ENCODE peak calls at places on chromosomes 11 and 22, in six cellular contexts. B, O, U, Z, I and N are unnamed samples.

GRCh38 chr22:22358686-22359085 is 114.1 kb downstream of the VPREB1 start:
- DNase-seq in B (no peak), O (no peak), U (no peak), Z (no peak), I (no peak), N (no peak)

GRCh38 chr11:86940122-86940777 is 14.9 kb downstream of the FZD4 start:
- DNase-seq in B (no peak), O (peak; percentile 39), U (peak; percentile 57), Z (peak; percentile 93), I (no peak), N (no peak)

GRCh38 chr11:81449588-81450155 is 1284.0 kb downstream of the FAM181B start:
- DNase-seq in B (no peak), O (no peak), U (no peak), Z (no peak), I (no peak), N (no peak)

GRCh38 chr11:34977039-34977906 is 60.9 kb downstream of the PDHX start:
- DNase-seq in B (no peak), O (no peak), U (no peak), Z (peak; percentile 54), I (no peak), N (no peak)

GRCh38 chr11:67277231-67277961 is 11.1 kb downstream of the GRK2 start:
- DNase-seq in B (peak; percentile 70), O (peak; percentile 90), U (peak; percentile 91), Z (peak; percentile 89), I (peak; percentile 91), N (peak; percentile 96)

GRCh38 chr11:69193151-69193550 is 37.4 kb downstream of the SMIM38 start:
- DNase-seq in B (no peak), O (no peak), U (no peak), Z (no peak), I (no peak), N (no peak)

GRCh38 chr22:33476716-33477115 is 418.5 kb upstream of the SYN3 start:
- DNase-seq in B (no peak), O (no peak), U (no peak), Z (no peak), I (no peak), N (no peak)

GRCh38 chr11:100910808-100911207 is 218.8 kb downstream of the PGR start:
- DNase-seq in B (no peak), O (no peak), U (no peak), Z (no peak), I (no peak), N (no peak)

GRCh38 chr11:125091247-125091876 is 20.1 kb downstream of the TMEM218 start:
- DNase-seq in B (peak; percentile 89), O (no peak), U (no peak), Z (peak; percentile 89), I (peak; percentile 16), N (no peak)

GRCh38 chr11:3146612-3147256 is 18.4 kb downstream of the OSBPL5 start:
- DNase-seq in B (no peak), O (no peak), U (no peak), Z (peak; percentile 54), I (no peak), N (no peak)

GRCh38 chr11:47524200-47524874 is 28.6 kb downstream of the CELF1 start:
- DNase-seq in B (no peak), O (peak; percentile 25), U (peak; percentile 36), Z (no peak), I (no peak), N (no peak)

GRCh38 chr22:30426395-30427353 is 1.1 kb downstream of the MTFP1 start:
- DNase-seq in B (peak; percentile 88), O (peak; percentile 75), U (peak; percentile 92), Z (peak; percentile 78), I (peak; percentile 95), N (peak; percentile 92)

GRCh38 chr22:35785181-35785923 is 67.7 kb downstream of the APOL5 start:
- DNase-seq in B (no peak), O (no peak), U (no peak), Z (peak; percentile 57), I (no peak), N (no peak)

GRCh38 chr22:46776486-46776826 is 14.0 kb downstream of the TBC1D22A start:
- DNase-seq in B (no peak), O (no peak), U (no peak), Z (no peak), I (no peak), N (no peak)

GRCh38 chr11:44750440-44751005 is 23.8 kb downstream of the TSPAN18 start:
- DNase-seq in B (no peak), O (no peak), U (no peak), Z (no peak), I (no peak), N (no peak)

GRCh38 chr11:57476883-57477506 is 16.7 kb downstream of the RTN4RL2 start:
- DNase-seq in B (peak; percentile 59), O (peak; percentile 45), U (peak; percentile 68), Z (no peak), I (peak; percentile 67), N (peak; percentile 84)

GRCh38 chr11:57324154-57324885 is 432 bp downstream of the TNKS1BP1 start:
- DNase-seq in B (peak; percentile 88), O (peak; percentile 54), U (peak; percentile 33), Z (peak; percentile 65), I (peak; percentile 51), N (peak; percentile 90)

GRCh38 chr22:41636467-41636866 is 15.4 kb downstream of the XRCC6 start:
- DNase-seq in B (no peak), O (peak; percentile 29), U (no peak), Z (peak; percentile 7), I (no peak), N (no peak)

GRCh38 chr22:42881982-42882656 is 25.0 kb upstream of the ARFGAP3 start:
- DNase-seq in B (no peak), O (no peak), U (peak; percentile 69), Z (no peak), I (no peak), N (no peak)

GRCh38 chr11:19805827-19806226 is 93.2 kb downstream of the NAV2 start:
- DNase-seq in B (no peak), O (no peak), U (no peak), Z (no peak), I (no peak), N (no peak)

GRCh38 chr22:21816787-21817496 is 50.5 kb downstream of the MAPK1 start:
- DNase-seq in B (no peak), O (no peak), U (no peak), Z (peak; percentile 95), I (peak; percentile 18), N (no peak)

GRCh38 chr22:37181681-37182080 is 6.4 kb downstream of the C1QTNF6 start:
- DNase-seq in B (no peak), O (no peak), U (no peak), Z (no peak), I (no peak), N (no peak)

GRCh38 chr11:13993096-13993760 is 30.7 kb downstream of the SPON1 start:
- DNase-seq in B (no peak), O (no peak), U (no peak), Z (no peak), I (peak; percentile 68), N (no peak)

GRCh38 chr22:17931400-17931825 is 92.9 kb downstream of the MICAL3 start:
- DNase-seq in B (no peak), O (peak; percentile 59), U (peak; percentile 53), Z (no peak), I (peak; percentile 44), N (no peak)

GRCh38 chr11:6385046-6385777 is 5.1 kb upstream of the SMPD1 start:
- DNase-seq in B (no peak), O (no peak), U (no peak), Z (no peak), I (no peak), N (no peak)

GRCh38 chr11:10606536-10607208 is 38.2 kb upstream of the LYVE1 start:
- DNase-seq in B (no peak), O (no peak), U (no peak), Z (peak; percentile 64), I (peak; percentile 12), N (no peak)

GRCh38 chr11:127925430-127925829 is 661.9 kb downstream of the ETS1 start:
- DNase-seq in B (no peak), O (no peak), U (no peak), Z (peak; percentile 21), I (no peak), N (no peak)

GRCh38 chr11:35073691-35074382 is 65.1 kb upstream of the CD44 start:
- DNase-seq in B (no peak), O (no peak), U (no peak), Z (no peak), I (no peak), N (no peak)

GRCh38 chr11:77619576-77620198 is 17.9 kb downstream of the CLNS1A start:
- DNase-seq in B (peak; percentile 80), O (no peak), U (no peak), Z (peak; percentile 59), I (peak; percentile 50), N (no peak)
- TF ChIP-seq CTCF in B (peak; percentile 91), O (peak; percentile 75), U (no peak), Z (peak; percentile 68), I (peak; percentile 74), N (peak; percentile 36)

DNA sequence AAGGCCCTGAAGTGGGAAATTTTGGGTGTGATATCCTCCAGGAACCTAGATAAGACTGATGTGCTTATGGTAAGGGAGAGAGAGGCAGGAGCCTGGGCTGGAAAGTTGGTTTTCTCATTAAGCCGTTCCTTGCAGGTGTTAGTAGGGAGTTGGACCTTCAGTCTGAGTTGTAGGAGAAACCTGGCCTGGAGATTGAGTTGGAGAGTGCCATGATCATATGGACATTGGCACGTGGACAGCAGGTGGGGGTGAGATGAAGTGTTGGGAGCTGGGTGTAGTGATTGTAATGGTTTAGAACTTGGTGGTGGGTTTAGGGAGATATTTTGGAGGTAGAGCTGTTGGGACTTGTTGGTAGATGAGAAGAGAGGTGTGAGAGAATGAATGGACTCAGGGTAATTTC is 4.9 kb downstream of the PPP6R2 start:
- DNase-seq in B (no peak), O (no peak), U (no peak), Z (no peak), I (no peak), N (peak; percentile 1)
- H3K36me3 ChIP-seq in B (no peaks in the 10 kb centered on the region), O (no peaks in the 10 kb centered on the region), U (no peaks in the 10 kb centered on the region), Z (no peaks in the 10 kb centered on the region), I (no peaks in the 10 kb centered on the region), N (no peaks in the 10 kb centered on the region)

DNA sequence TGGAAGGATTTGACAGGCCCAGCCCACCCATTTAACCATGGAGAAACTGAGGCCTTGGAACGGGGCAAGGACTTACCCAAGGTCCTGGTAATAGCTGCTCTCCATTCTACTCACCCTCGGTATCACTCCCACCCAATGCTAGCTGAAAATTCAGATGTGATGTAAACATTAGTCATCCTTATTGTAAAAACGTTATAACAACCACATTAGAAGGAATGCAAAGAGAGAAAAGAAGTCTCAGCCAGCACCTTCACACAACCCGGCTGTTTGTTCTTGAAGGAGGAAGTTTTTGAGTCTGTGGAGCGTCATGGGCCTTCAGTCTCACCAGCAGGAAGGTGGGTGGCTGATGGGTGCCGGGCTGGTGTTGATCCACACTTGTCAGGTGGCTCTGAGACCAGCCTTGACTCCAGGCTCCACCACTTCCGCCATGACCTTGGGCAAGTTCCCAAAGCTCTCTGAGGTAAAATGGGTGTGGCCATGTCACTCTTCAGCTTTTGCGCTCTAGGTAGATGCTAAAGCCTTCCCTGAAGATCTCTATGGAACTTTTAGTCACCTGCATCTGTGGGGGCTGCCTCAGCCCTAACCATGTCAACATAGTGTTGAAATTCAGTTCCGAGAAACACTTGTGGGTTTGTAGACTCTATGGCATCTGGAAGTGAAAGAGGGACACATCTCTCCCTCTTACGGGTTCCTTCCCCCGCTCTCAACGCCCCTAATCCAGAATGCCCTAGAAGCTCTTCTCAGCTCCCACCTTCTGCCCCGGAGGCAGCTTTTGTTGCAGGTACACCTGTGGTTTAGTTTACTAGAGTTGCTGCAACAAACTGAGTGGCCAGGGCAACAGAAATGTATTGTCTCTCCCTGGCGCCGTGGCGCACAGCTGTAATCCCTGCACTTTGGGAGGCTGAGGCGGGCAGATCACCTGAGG is 14.8 kb downstream of the CD6 start:
- DNase-seq in B (no peak), O (no peak), U (peak; percentile 76), Z (peak; percentile 31), I (peak; percentile 69), N (no peak)
- H3K4me1 ChIP-seq in B (no peaks in the 10 kb centered on the region), O (no peaks in the 10 kb centered on the region), U (peaks cover 4% of the 10 kb centered on the region), Z (no peaks in the 10 kb centered on the region), I (no peaks in the 10 kb centered on the region), N (no peaks in the 10 kb centered on the region)

GRCh38 chr11:1356007-1356435 is 33.7 kb upstream of the BRSK2 start:
- DNase-seq in B (no peak), O (no peak), U (peak; percentile 46), Z (peak; percentile 66), I (no peak), N (no peak)
- TF ChIP-seq CTCF in B (no peak), O (no peak), U (no peak), Z (no peak), I (no peak), N (no peak)